ENCODE peak calls at places on chromosomes 13 and 19, in seven cellular contexts. O is cardiac fibroblast; D is amniotic epithelial cell; X is NCI-H2029; M is caudate nucleus; W is stimulated activated naive B cell treated with anti-CD40 and anti-IgM and Interleukin-4, amounts not matched to agents 10 μg/mL and 1 μg/mL and 100 μg/mL, for 72 hours; K is C1 segment of cervical spinal cord. U is an unnamed sample.

GRCh38 chr13:45015300-45015699 is 26.0 kb downstream of the GPALPP1 start:
- DNase-seq in O (peak), D (peak), X (no peak), M (no peak), W (no peak), K (no peak), U (no peak)

GRCh38 chr19:18494267-18494607 is 27.6 kb downstream of the ELL start:
- DNase-seq in O (peak), D (peak), X (no peak), M (no peak), W (no peak), K (no peak), U (no peak)

GRCh38 chr13:46492946-46493345 is 60.0 kb upstream of the LRCH1 start:
- DNase-seq in O (peak), D (peak), X (no peak), M (no peak), W (no peak), K (no peak), U (peak)

GRCh38 chr13:112885782-112886268 is 83.2 kb upstream of the MCF2L start:
- DNase-seq in O (peak), D (peak), X (peak), M (no peak), W (no peak), K (no peak), U (peak)

GRCh38 chr19:7507884-7508283 is 8.0 kb upstream of the ZNF358 start:
- DNase-seq in O (peak), D (peak), X (peak), M (no peak), W (no peak), K (no peak), U (no peak)

GRCh38 chr19:53365899-53366493 is 491 bp downstream of the ZNF525 start:
- DNase-seq in O (no peak), D (no peak), X (peak), M (no peak), W (no peak), K (no peak), U (peak)

GRCh38 chr13:19681517-19681916 is 48.1 kb downstream of the MPHOSPH8 start:
- DNase-seq in O (peak), D (no peak), X (no peak), M (no peak), W (no peak), K (no peak), U (no peak)

GRCh38 chr19:52007436-52007804 is 591 bp downstream of the ZNF615 start:
- DNase-seq in O (peak), D (no peak), X (no peak), M (no peak), W (no peak), K (no peak), U (peak)

GRCh38 chr19:18478545-18479311 is 40.8 kb upstream of the ISYNA1 start:
- DNase-seq in O (peak), D (peak), X (peak), M (no peak), W (peak), K (peak), U (peak)

GRCh38 chr19:38134538-38135149 is 89.4 kb downstream of the DPF1 start:
- DNase-seq in O (peak), D (peak), X (peak), M (no peak), W (no peak), K (peak), U (peak)

GRCh38 chr13:89748716-89749115 is 1598.8 kb upstream of the MIR17HG start:
- DNase-seq in O (no peak), D (peak), X (no peak), M (no peak), W (no peak), K (no peak), U (no peak)

GRCh38 chr13:73676550-73677040 is 457.6 kb downstream of the KLF12 start:
- DNase-seq in O (no peak), D (no peak), X (no peak), M (no peak), W (no peak), K (no peak), U (no peak)

GRCh38 chr19:41302624-41303351 is 7.2 kb upstream of the CCDC97 start:
- DNase-seq in O (no peak), D (no peak), X (no peak), M (no peak), W (peak), K (no peak), U (no peak)

GRCh38 chr19:30593358-30593757 is 221.2 kb downstream of the ZNF536 start:
- DNase-seq in O (no peak), D (no peak), X (no peak), M (no peak), W (no peak), K (no peak), U (no peak)

GRCh38 chr19:45047188-45047797 is 8.4 kb downstream of the CLASRP start:
- DNase-seq in O (no peak), D (no peak), X (no peak), M (no peak), W (no peak), K (no peak), U (no peak)

GRCh38 chr19:34241513-34242337 is 12.6 kb upstream of the GARRE1 start:
- DNase-seq in O (no peak), D (no peak), X (peak), M (no peak), W (no peak), K (no peak), U (peak)

GRCh38 chr13:52109096-52109495 is 19.8 kb downstream of the NEK5 start:
- DNase-seq in O (no peak), D (no peak), X (no peak), M (no peak), W (no peak), K (no peak), U (no peak)

GRCh38 chr13:40589285-40590109 is 76.9 kb downstream of the FOXO1 start:
- DNase-seq in O (peak), D (peak), X (no peak), M (no peak), W (peak), K (no peak), U (peak)

GRCh38 chr13:29684441-29684840 is 89.0 kb upstream of the SLC7A1 start:
- DNase-seq in O (peak), D (no peak), X (no peak), M (no peak), W (no peak), K (no peak), U (no peak)

GRCh38 chr19:860481-861098 is 1.1 kb downstream of the CFD start:
- DNase-seq in O (peak), D (peak), X (peak), M (no peak), W (peak), K (no peak), U (peak)

GRCh38 chr13:94712812-94713555 is 639 bp upstream of the SOX21 start:
- DNase-seq in O (peak), D (peak), X (peak), M (peak), W (peak), K (no peak), U (peak)